ENCODE peak calls at places on chromosomes 5 and 9, in seven cellular contexts. C, A, X, G, L, J and M are unnamed samples.

GRCh38 chr5:1246711-1247431 is 21.7 kb downstream of the SLC6A18 start:
- DNase-seq in C (no peak), A (no peak), X (no peak), G (peak; percentile 23), L (no peak), J (no peak), M (peak; percentile 13)

GRCh38 chr9:78541868-78542267 is 244.9 kb downstream of the PSAT1 start:
- DNase-seq in C (no peak), A (no peak), X (no peak), G (no peak), L (no peak), J (no peak), M (no peak)

GRCh38 chr9:1883004-1883403 is 132.1 kb upstream of the SMARCA2 start:
- DNase-seq in C (no peak), A (no peak), X (no peak), G (no peak), L (no peak), J (no peak), M (no peak)

GRCh38 chr5:67536892-67537291 is 340.3 kb upstream of the CD180 start:
- DNase-seq in C (no peak), A (no peak), X (no peak), G (no peak), L (no peak), J (no peak), M (no peak)

GRCh38 chr9:109481747-109482325 is 16.3 kb downstream of the PTPN3 start:
- DNase-seq in C (no peak), A (no peak), X (no peak), G (no peak), L (no peak), J (no peak), M (no peak)

GRCh38 chr9:137665697-137666504 is 47.1 kb downstream of the EHMT1 start:
- DNase-seq in C (no peak), A (peak; percentile 52), X (no peak), G (no peak), L (no peak), J (no peak), M (no peak)

GRCh38 chr9:18115131-18115530 is 358.8 kb upstream of the ADAMTSL1 start:
- DNase-seq in C (no peak), A (no peak), X (no peak), G (no peak), L (no peak), J (no peak), M (peak; percentile 37)

GRCh38 chr9:127967151-127967809 is 13.5 kb downstream of the EEIG1 start:
- DNase-seq in C (no peak), A (no peak), X (no peak), G (no peak), L (no peak), J (no peak), M (no peak)

GRCh38 chr5:77993141-77993540 is 217.0 kb upstream of the TBCA start:
- DNase-seq in C (no peak), A (no peak), X (no peak), G (no peak), L (no peak), J (no peak), M (no peak)

GRCh38 chr9:36288057-36288456 is 29.8 kb upstream of the GNE start:
- DNase-seq in C (no peak), A (no peak), X (no peak), G (no peak), L (no peak), J (no peak), M (no peak)

GRCh38 chr5:14668247-14668646 is 3.7 kb downstream of the OTULIN start:
- DNase-seq in C (no peak), A (no peak), X (no peak), G (no peak), L (peak; percentile 48), J (no peak), M (no peak)

GRCh38 chr5:2757563-2758311 is 6.3 kb upstream of the IRX2 start:
- DNase-seq in C (no peak), A (peak; percentile 45), X (peak; percentile 96), G (no peak), L (no peak), J (no peak), M (peak; percentile 35)

GRCh38 chr5:148681157-148682131 is 27.1 kb upstream of the HTR4 start:
- DNase-seq in C (no peak), A (no peak), X (no peak), G (no peak), L (no peak), J (no peak), M (no peak)

GRCh38 chr9:87382902-87383301 is 114.8 kb upstream of the DAPK1 start:
- DNase-seq in C (no peak), A (no peak), X (no peak), G (no peak), L (no peak), J (no peak), M (peak; percentile 83)

GRCh38 chr5:115816226-115817042 is at the start of gene CDO1:
- DNase-seq in C (no peak), A (peak; percentile 86), X (no peak), G (peak; percentile 29), L (no peak), J (peak; percentile 27), M (peak; percentile 46)

GRCh38 chr9:117411547-117411946 is 3.3 kb downstream of the ASTN2 start:
- DNase-seq in C (no peak), A (no peak), X (no peak), G (no peak), L (no peak), J (no peak), M (peak; percentile 12)

GRCh38 chr9:117945286-117945685 is 241.1 kb downstream of the TLR4 start:
- DNase-seq in C (no peak), A (no peak), X (no peak), G (no peak), L (no peak), J (no peak), M (no peak)

GRCh38 chr5:42377496-42377895 is 45.7 kb upstream of the GHR start:
- DNase-seq in C (no peak), A (no peak), X (no peak), G (no peak), L (no peak), J (no peak), M (peak; percentile 14)

GRCh38 chr9:132575005-132575609 is 7.3 kb upstream of the BARHL1 start:
- DNase-seq in C (peak; percentile 31), A (peak; percentile 93), X (no peak), G (peak; percentile 66), L (peak; percentile 49), J (peak; percentile 64), M (peak; percentile 73)

GRCh38 chr5:132260714-132261615 is 3.5 kb downstream of the PDLIM4 start:
- DNase-seq in C (no peak), A (peak; percentile 88), X (peak; percentile 46), G (peak; percentile 45), L (no peak), J (peak; percentile 20), M (peak; percentile 88)

GRCh38 chr5:72651779-72652178 is 144.6 kb upstream of the ZNF366 start:
- DNase-seq in C (no peak), A (no peak), X (no peak), G (no peak), L (no peak), J (no peak), M (peak; percentile 13)

GRCh38 chr9:114782586-114782985 is 23.3 kb downstream of the TNFSF15 start:
- DNase-seq in C (no peak), A (no peak), X (no peak), G (no peak), L (no peak), J (no peak), M (no peak)

GRCh38 chr5:65924366-65925093 is 1.8 kb upstream of the ERBIN start:
- DNase-seq in C (peak; percentile 32), A (no peak), X (no peak), G (no peak), L (no peak), J (peak; percentile 45), M (no peak)

GRCh38 chr9:13266172-13266571 is 13.3 kb downstream of the MPDZ start:
- DNase-seq in C (no peak), A (no peak), X (no peak), G (no peak), L (no peak), J (no peak), M (peak; percentile 91)

GRCh38 chr9:111483862-111484563 is at the start of gene ECPAS:
- DNase-seq in C (peak; percentile 58), A (peak; percentile 93), X (peak; percentile 30), G (peak; percentile 71), L (peak; percentile 69), J (peak; percentile 71), M (peak; percentile 81)

GRCh38 chr9:80556631-80557030 is 984.9 kb downstream of the TLE4 start:
- DNase-seq in C (no peak), A (no peak), X (no peak), G (no peak), L (no peak), J (no peak), M (peak; percentile 38)

GRCh38 chr9:121372563-121373400 is 2.7 kb upstream of the STOM start:
- DNase-seq in C (no peak), A (no peak), X (no peak), G (no peak), L (no peak), J (no peak), M (peak; percentile 55)

GRCh38 chr9:131611586-131611985 is 66.3 kb downstream of the PRRT1B start:
- DNase-seq in C (no peak), A (no peak), X (no peak), G (no peak), L (no peak), J (no peak), M (no peak)

GRCh38 chr5:119271758-119272730 is 83.8 kb upstream of the TNFAIP8 start:
- DNase-seq in C (no peak), A (no peak), X (no peak), G (no peak), L (no peak), J (no peak), M (no peak)

GRCh38 chr9:93390953-93391515 is 60.5 kb upstream of the FAM120A start:
- DNase-seq in C (no peak), A (no peak), X (no peak), G (no peak), L (no peak), J (no peak), M (no peak)

GRCh38 chr9:70979971-70980370 is 141.4 kb downstream of the TRPM3 start:
- DNase-seq in C (no peak), A (no peak), X (no peak), G (no peak), L (no peak), J (no peak), M (peak; percentile 21)

GRCh38 chr5:82356808-82357671 is 78.9 kb upstream of the RPS23 start:
- DNase-seq in C (peak; percentile 88), A (peak; percentile 94), X (peak; percentile 71), G (peak; percentile 70), L (peak; percentile 18), J (peak; percentile 68), M (peak; percentile 94)

GRCh38 chr5:95238560-95239325 is 46.2 kb downstream of the MCTP1 start:
- DNase-seq in C (no peak), A (no peak), X (no peak), G (no peak), L (no peak), J (peak; percentile 37), M (peak; percentile 62)

GRCh38 chr9:104931256-104931655 is 3.3 kb upstream of the ABCA1 start:
- DNase-seq in C (no peak), A (no peak), X (no peak), G (no peak), L (no peak), J (no peak), M (no peak)

GRCh38 chr9:125829743-125830142 is 82.6 kb downstream of the PBX3 start:
- DNase-seq in C (no peak), A (no peak), X (no peak), G (peak; percentile 31), L (peak; percentile 27), J (no peak), M (peak; percentile 53)

GRCh38 chr5:177445052-177446016 is 1.3 kb upstream of the PRR7 start:
- DNase-seq in C (no peak), A (no peak), X (no peak), G (peak; percentile 47), L (no peak), J (no peak), M (no peak)

GRCh38 chr5:155460501-155460931 is 447.0 kb downstream of the KIF4B start:
- DNase-seq in C (no peak), A (no peak), X (no peak), G (no peak), L (no peak), J (no peak), M (no peak)

GRCh38 chr5:172864161-172864560 is 30.1 kb downstream of the ERGIC1 start:
- DNase-seq in C (no peak), A (no peak), X (no peak), G (no peak), L (no peak), J (no peak), M (no peak)